ENCODE peak calls at places on chromosomes 4 and X, in six cellular contexts. I, D, O, W, R and L are unnamed samples.

GRCh38 chr4:88106205-88106604 is 52.2 kb downstream of the ABCG2 start:
- DNase-seq in I (no peak), D (no peak), O (no peak), W (no peak), R (no peak), L (no peak)

GRCh38 chr4:52869196-52869595 is 7.1 kb downstream of the RASL11B start:
- DNase-seq in I (no peak), D (no peak), O (peak), W (peak), R (no peak), L (peak)

GRCh38 chrX:153992180-153992579 is 19.6 kb downstream of the TMEM187 start:
- DNase-seq in I (no peak), D (no peak), O (no peak), W (no peak), R (no peak), L (no peak)

GRCh38 chr4:145956288-145956890 is 17.8 kb upstream of the ZNF827 start:
- DNase-seq in I (no peak), D (peak), O (peak), W (peak), R (no peak), L (peak)

GRCh38 chrX:22629105-22629725 is 356.5 kb downstream of the CBLL2 start:
- DNase-seq in I (no peak), D (no peak), O (no peak), W (no peak), R (no peak), L (no peak)

GRCh38 chr4:10456270-10457254 is 664 bp downstream of the ZNF518B start:
- DNase-seq in I (no peak), D (peak), O (peak), W (peak), R (no peak), L (no peak)

GRCh38 chrX:63855896-63856295 is 70.9 kb upstream of the ARHGEF9 start:
- DNase-seq in I (no peak), D (no peak), O (no peak), W (peak), R (peak), L (peak)

GRCh38 chrX:153477039-153477438 is 6.7 kb upstream of the HAUS7 start:
- DNase-seq in I (no peak), D (no peak), O (no peak), W (peak), R (no peak), L (peak)

GRCh38 chrX:11010476-11010875 is 100.7 kb upstream of the HCCS start:
- DNase-seq in I (no peak), D (no peak), O (no peak), W (no peak), R (no peak), L (no peak)

GRCh38 chr4:8009710-8010534 is 70.3 kb upstream of the AFAP1 start:
- DNase-seq in I (no peak), D (no peak), O (no peak), W (no peak), R (no peak), L (no peak)

GRCh38 chrX:12721042-12721441 is 70.2 kb upstream of the PRPS2 start:
- DNase-seq in I (no peak), D (no peak), O (no peak), W (no peak), R (no peak), L (no peak)

GRCh38 chr4:5824635-5825034 is 68.3 kb downstream of the CRMP1 start:
- DNase-seq in I (no peak), D (no peak), O (no peak), W (peak), R (no peak), L (peak)

GRCh38 chrX:47619486-47620302 is at the start of gene SYN1:
- DNase-seq in I (peak), D (peak), O (peak), W (peak), R (no peak), L (peak)

GRCh38 chr4:53436251-53436650 is 58.8 kb downstream of the FIP1L1 start:
- DNase-seq in I (no peak), D (no peak), O (no peak), W (no peak), R (no peak), L (no peak)

GRCh38 chrX:109760922-109761250 is 27.8 kb upstream of the ACSL4 start:
- DNase-seq in I (no peak), D (no peak), O (no peak), W (no peak), R (no peak), L (no peak)

GRCh38 chr4:124711469-124712416 is 789 bp downstream of the ANKRD50 start:
- DNase-seq in I (no peak), D (peak), O (peak), W (peak), R (no peak), L (peak)

GRCh38 chr4:68176500-68176899 is 46.8 kb upstream of the TMPRSS11F start:
- DNase-seq in I (no peak), D (no peak), O (no peak), W (peak), R (no peak), L (no peak)

GRCh38 chr4:96652821-96653220 is 812.9 kb downstream of the PDHA2 start:
- DNase-seq in I (no peak), D (no peak), O (no peak), W (no peak), R (no peak), L (no peak)

GRCh38 chrX:357693-358471 is 28.8 kb downstream of the PPP2R3B start:
- DNase-seq in I (no peak), D (peak), O (no peak), W (peak), R (no peak), L (peak)

GRCh38 chrX:12080265-12080664 is 58.0 kb upstream of the FRMPD4 start:
- DNase-seq in I (peak), D (no peak), O (no peak), W (peak), R (peak), L (peak)

GRCh38 chrX:110167952-110168451 is 149.9 kb downstream of the AMMECR1 start:
- DNase-seq in I (no peak), D (peak), O (peak), W (no peak), R (no peak), L (no peak)

GRCh38 chrX:41293269-41293668 is 40.7 kb upstream of the DDX3X start:
- DNase-seq in I (no peak), D (no peak), O (no peak), W (no peak), R (no peak), L (no peak)

GRCh38 chrX:95764972-95765451 is 919.6 kb upstream of the DIAPH2 start:
- DNase-seq in I (peak), D (no peak), O (no peak), W (peak), R (no peak), L (peak)

GRCh38 chr4:124945422-124945821 is 232.9 kb upstream of the ANKRD50 start:
- DNase-seq in I (no peak), D (no peak), O (no peak), W (no peak), R (no peak), L (no peak)

GRCh38 chrX:4655743-4656142 is 942.3 kb upstream of the PRKX start:
- DNase-seq in I (no peak), D (no peak), O (no peak), W (no peak), R (no peak), L (no peak)

GRCh38 chrX:69232945-69233344 is 67.7 kb upstream of the PJA1 start:
- DNase-seq in I (no peak), D (no peak), O (no peak), W (no peak), R (no peak), L (no peak)

GRCh38 chrX:81957900-81958545 is 756.1 kb downstream of the SH3BGRL start:
- DNase-seq in I (no peak), D (no peak), O (no peak), W (no peak), R (no peak), L (peak)

GRCh38 chrX:113353134-113353533 is 512.5 kb upstream of the AMOT start:
- DNase-seq in I (no peak), D (no peak), O (no peak), W (no peak), R (no peak), L (no peak)

GRCh38 chr4:23023121-23023520 is 330.4 kb downstream of the GBA3 start:
- DNase-seq in I (no peak), D (no peak), O (peak), W (no peak), R (no peak), L (peak)

GRCh38 chr4:97987019-97987648 is 156.1 kb downstream of the STPG2 start:
- DNase-seq in I (no peak), D (no peak), O (no peak), W (no peak), R (no peak), L (no peak)

GRCh38 chrX:69189972-69190371 is 24.7 kb upstream of the PJA1 start:
- DNase-seq in I (no peak), D (no peak), O (peak), W (no peak), R (no peak), L (no peak)

GRCh38 chr4:163048447-163048846 is 118.2 kb downstream of the NAF1 start:
- DNase-seq in I (no peak), D (no peak), O (peak), W (peak), R (no peak), L (peak)

GRCh38 chrX:152958047-152958446 is 35.9 kb downstream of the PNMA5 start:
- DNase-seq in I (no peak), D (no peak), O (no peak), W (no peak), R (no peak), L (no peak)